ENCODE peak calls at places on chromosome 21, in six cellular contexts. One of them, this sample, is unnamed.

GRCh38 chr21:36916718-36917117 is 49.8 kb downstream of the HLCS start:
- DNase-seq in pancreas: no peak
- DNase-seq in lower lobe of right lung: no peak
- DNase-seq in neural progenitor cell: peak; percentile 21
- DNase-seq in mesendoderm: no peak
- DNase-seq in mammary epithelial cell: no peak
- DNase-seq in this sample: no peak

GRCh38 chr21:23968722-23969647 is 1638.3 kb downstream of the MRPL39 start:
- DNase-seq in pancreas: peak; percentile 46
- DNase-seq in lower lobe of right lung: no peak
- DNase-seq in neural progenitor cell: peak; percentile 35
- DNase-seq in mesendoderm: peak; percentile 89
- DNase-seq in mammary epithelial cell: no peak
- DNase-seq in this sample: peak; percentile 73

GRCh38 chr21:34885636-34886553 is 163.2 kb downstream of the RUNX1 start:
- DNase-seq in pancreas: no peak
- DNase-seq in lower lobe of right lung: no peak
- DNase-seq in neural progenitor cell: peak; percentile 57
- DNase-seq in mesendoderm: peak; percentile 50
- DNase-seq in mammary epithelial cell: no peak
- DNase-seq in this sample: no peak

GRCh38 chr21:17053321-17053720 is 459.5 kb upstream of the CXADR start:
- DNase-seq in pancreas: no peak
- DNase-seq in lower lobe of right lung: no peak
- DNase-seq in neural progenitor cell: no peak
- DNase-seq in mesendoderm: no peak
- DNase-seq in mammary epithelial cell: no peak
- DNase-seq in this sample: no peak

GRCh38 chr21:38223893-38224540 is 32.8 kb upstream of the KCNJ15 start:
- DNase-seq in pancreas: no peak
- DNase-seq in lower lobe of right lung: no peak
- DNase-seq in neural progenitor cell: peak; percentile 42
- DNase-seq in mesendoderm: peak; percentile 72
- DNase-seq in mammary epithelial cell: peak; percentile 37
- DNase-seq in this sample: peak; percentile 29

GRCh38 chr21:26941436-26941835 is 25.5 kb downstream of the ADAMTS5 start:
- DNase-seq in pancreas: no peak
- DNase-seq in lower lobe of right lung: no peak
- DNase-seq in neural progenitor cell: no peak
- DNase-seq in mesendoderm: no peak
- DNase-seq in mammary epithelial cell: no peak
- DNase-seq in this sample: no peak

GRCh38 chr21:35153671-35154070 is 104.6 kb upstream of the RUNX1 start:
- DNase-seq in pancreas: no peak
- DNase-seq in lower lobe of right lung: no peak
- DNase-seq in neural progenitor cell: no peak
- DNase-seq in mesendoderm: no peak
- DNase-seq in mammary epithelial cell: no peak
- DNase-seq in this sample: no peak

GRCh38 chr21:34599534-34600101 is 15.3 kb downstream of the RCAN1 start:
- DNase-seq in pancreas: no peak
- DNase-seq in lower lobe of right lung: no peak
- DNase-seq in neural progenitor cell: no peak
- DNase-seq in mesendoderm: no peak
- DNase-seq in mammary epithelial cell: no peak
- DNase-seq in this sample: no peak

GRCh38 chr21:30340714-30341573 is 3.5 kb upstream of the KRTAP27-1 start:
- DNase-seq in pancreas: peak; percentile 17
- DNase-seq in lower lobe of right lung: peak; percentile 45
- DNase-seq in neural progenitor cell: peak; percentile 52
- DNase-seq in mesendoderm: peak; percentile 59
- DNase-seq in mammary epithelial cell: peak; percentile 45
- DNase-seq in this sample: peak; percentile 53

GRCh38 chr21:16116798-16117197 is 387.0 kb downstream of the USP25 start:
- DNase-seq in pancreas: no peak
- DNase-seq in lower lobe of right lung: no peak
- DNase-seq in neural progenitor cell: no peak
- DNase-seq in mesendoderm: no peak
- DNase-seq in mammary epithelial cell: no peak
- DNase-seq in this sample: no peak

GRCh38 chr21:28734522-28735175 is 258.0 kb downstream of the LTN1 start:
- DNase-seq in pancreas: no peak
- DNase-seq in lower lobe of right lung: no peak
- DNase-seq in neural progenitor cell: no peak
- DNase-seq in mesendoderm: no peak
- DNase-seq in mammary epithelial cell: peak; percentile 54
- DNase-seq in this sample: no peak

GRCh38 chr21:25298512-25299491 is 308.5 kb downstream of the MRPL39 start:
- DNase-seq in pancreas: no peak
- DNase-seq in lower lobe of right lung: no peak
- DNase-seq in neural progenitor cell: no peak
- DNase-seq in mesendoderm: no peak
- DNase-seq in mammary epithelial cell: no peak
- DNase-seq in this sample: no peak

GRCh38 chr21:29265690-29266479 is 32.8 kb upstream of the BACH1 start:
- DNase-seq in pancreas: no peak
- DNase-seq in lower lobe of right lung: no peak
- DNase-seq in neural progenitor cell: no peak
- DNase-seq in mesendoderm: peak; percentile 18
- DNase-seq in mammary epithelial cell: no peak
- DNase-seq in this sample: peak; percentile 62

DNA sequence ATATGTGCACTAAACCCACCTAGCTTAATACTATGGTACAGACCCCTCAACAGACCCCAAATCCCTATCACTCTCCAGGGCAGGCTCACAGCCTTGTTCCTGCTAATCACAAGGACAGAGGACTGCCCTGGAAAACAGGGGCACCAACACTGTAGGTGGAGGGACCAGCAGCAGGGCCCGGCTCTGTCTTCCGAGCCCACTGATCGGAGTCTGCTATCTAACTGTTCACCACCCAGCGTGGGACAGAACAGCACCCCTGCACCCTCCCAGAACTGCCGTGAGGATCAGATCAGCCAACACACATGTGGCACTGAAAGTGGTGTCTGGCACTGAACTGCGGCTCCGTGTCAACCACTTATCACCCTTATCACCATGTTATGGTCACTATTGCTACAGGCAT is 6.2 kb downstream of the WDR4 start:
- DNase-seq in pancreas: peak; percentile 27
- DNase-seq in lower lobe of right lung: peak; percentile 21
- DNase-seq in neural progenitor cell: no peak
- DNase-seq in mesendoderm: no peak
- DNase-seq in mammary epithelial cell: no peak
- DNase-seq in this sample: no peak
- H3K36me3 ChIP-seq in pancreas: peaks cover 8% of the 10 kb centered on the region
- H3K36me3 ChIP-seq in lower lobe of right lung: peaks cover 85% of the 10 kb centered on the region
- H3K36me3 ChIP-seq in neural progenitor cell: no peaks in the 10 kb centered on the region
- H3K36me3 ChIP-seq in mesendoderm: peaks cover 28% of the 10 kb centered on the region
- H3K36me3 ChIP-seq in mammary epithelial cell: peaks cover 28% of the 10 kb centered on the region
- H3K36me3 ChIP-seq in this sample: peaks cover 78% of the 10 kb centered on the region

GRCh38 chr21:33512481-33512880 is 21.0 kb upstream of the DNAJC28 start:
- DNase-seq in pancreas: no peak
- DNase-seq in lower lobe of right lung: no peak
- DNase-seq in neural progenitor cell: no peak
- DNase-seq in mesendoderm: no peak
- DNase-seq in mammary epithelial cell: no peak
- DNase-seq in this sample: no peak
- H3K36me3 ChIP-seq in pancreas: peaks cover 17% of the 10 kb centered on the region
- H3K36me3 ChIP-seq in lower lobe of right lung: peaks cover 77% of the 10 kb centered on the region
- H3K36me3 ChIP-seq in neural progenitor cell: peaks cover 16% of the 10 kb centered on the region
- H3K36me3 ChIP-seq in mesendoderm: peaks cover 25% of the 10 kb centered on the region
- H3K36me3 ChIP-seq in mammary epithelial cell: peaks cover 57% of the 10 kb centered on the region
- H3K36me3 ChIP-seq in this sample: peaks cover 94% of the 10 kb centered on the region

GRCh38 chr21:31667141-31667540 is 7.6 kb downstream of the SOD1 start:
- DNase-seq in pancreas: no peak
- DNase-seq in lower lobe of right lung: no peak
- DNase-seq in neural progenitor cell: no peak
- DNase-seq in mesendoderm: no peak
- DNase-seq in mammary epithelial cell: no peak
- DNase-seq in this sample: no peak

GRCh38 chr21:31668651-31669491 is 9.4 kb downstream of the SOD1 start:
- DNase-seq in pancreas: no peak
- DNase-seq in lower lobe of right lung: no peak
- DNase-seq in neural progenitor cell: no peak
- DNase-seq in mesendoderm: no peak
- DNase-seq in mammary epithelial cell: no peak
- DNase-seq in this sample: no peak

GRCh38 chr21:31665397-31665796 is 5.9 kb downstream of the SOD1 start:
- DNase-seq in pancreas: no peak
- DNase-seq in lower lobe of right lung: no peak
- DNase-seq in neural progenitor cell: no peak
- DNase-seq in mesendoderm: peak; percentile 29
- DNase-seq in mammary epithelial cell: peak; percentile 20
- DNase-seq in this sample: no peak

GRCh38 chr21:31667639-31668038 is 8.1 kb downstream of the SOD1 start:
- DNase-seq in pancreas: no peak
- DNase-seq in lower lobe of right lung: no peak
- DNase-seq in neural progenitor cell: no peak
- DNase-seq in mesendoderm: peak; percentile 29
- DNase-seq in mammary epithelial cell: peak; percentile 60
- DNase-seq in this sample: no peak

DNA sequence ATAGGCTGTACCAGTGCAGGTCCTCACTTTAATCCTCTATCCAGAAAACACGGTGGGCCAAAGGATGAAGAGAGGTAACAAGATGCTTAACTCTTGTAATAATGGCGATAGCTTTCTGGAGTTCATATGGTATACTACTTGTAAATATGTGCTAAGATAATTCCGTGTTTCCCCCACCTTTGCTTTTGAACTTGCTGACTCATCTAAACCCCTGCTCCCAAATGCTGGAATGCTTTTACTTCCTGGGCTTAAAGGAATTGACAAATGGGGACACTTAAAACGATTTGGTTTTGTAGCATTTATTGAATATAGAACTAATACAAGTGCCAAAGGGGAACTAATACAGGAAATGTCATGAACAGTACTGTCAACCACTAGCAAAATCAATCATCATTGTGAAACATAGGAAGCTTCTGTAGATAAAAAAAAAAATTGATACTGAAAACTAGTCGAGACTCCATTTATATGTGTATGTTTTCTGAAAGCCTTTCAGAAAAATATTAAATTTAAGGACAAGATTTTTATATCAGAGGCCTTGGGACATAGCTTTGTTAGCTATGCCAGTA is 7.0 kb downstream of the SOD1 start:
- DNase-seq in pancreas: no peak
- DNase-seq in lower lobe of right lung: no peak
- DNase-seq in neural progenitor cell: no peak
- DNase-seq in mesendoderm: peak; percentile 31
- DNase-seq in mammary epithelial cell: no peak
- DNase-seq in this sample: no peak
- H3K36me3 ChIP-seq in pancreas: peaks cover 10% of the 10 kb centered on the region
- H3K36me3 ChIP-seq in lower lobe of right lung: peaks cover 79% of the 10 kb centered on the region
- H3K36me3 ChIP-seq in neural progenitor cell: peaks cover 15% of the 10 kb centered on the region
- H3K36me3 ChIP-seq in mesendoderm: no peaks in the 10 kb centered on the region
- H3K36me3 ChIP-seq in mammary epithelial cell: peaks cover 19% of the 10 kb centered on the region
- H3K36me3 ChIP-seq in this sample: peaks cover 92% of the 10 kb centered on the region

GRCh38 chr21:43761886-43762285 is 14.2 kb downstream of the CSTB start:
- DNase-seq in pancreas: no peak
- DNase-seq in lower lobe of right lung: no peak
- DNase-seq in neural progenitor cell: no peak
- DNase-seq in mesendoderm: no peak
- DNase-seq in mammary epithelial cell: no peak
- DNase-seq in this sample: no peak
- H3K36me3 ChIP-seq in pancreas: no peaks in the 10 kb centered on the region
- H3K36me3 ChIP-seq in lower lobe of right lung: peaks cover 51% of the 10 kb centered on the region
- H3K36me3 ChIP-seq in neural progenitor cell: no peaks in the 10 kb centered on the region
- H3K36me3 ChIP-seq in mesendoderm: no peaks in the 10 kb centered on the region
- H3K36me3 ChIP-seq in mammary epithelial cell: peaks cover 6% of the 10 kb centered on the region
- H3K36me3 ChIP-seq in this sample: peaks cover 29% of the 10 kb centered on the region

GRCh38 chr21:46122241-46122671 is 24.3 kb downstream of the COL6A2 start:
- DNase-seq in pancreas: peak; percentile 33
- DNase-seq in lower lobe of right lung: peak; percentile 39
- DNase-seq in neural progenitor cell: no peak
- DNase-seq in mesendoderm: no peak
- DNase-seq in mammary epithelial cell: peak; percentile 46
- DNase-seq in this sample: no peak
- H3K36me3 ChIP-seq in pancreas: no peaks in the 10 kb centered on the region
- H3K36me3 ChIP-seq in lower lobe of right lung: peaks cover 54% of the 10 kb centered on the region
- H3K36me3 ChIP-seq in neural progenitor cell: no peaks in the 10 kb centered on the region
- H3K36me3 ChIP-seq in mesendoderm: peaks cover 17% of the 10 kb centered on the region
- H3K36me3 ChIP-seq in mammary epithelial cell: no peaks in the 10 kb centered on the region
- H3K36me3 ChIP-seq in this sample: peaks cover 25% of the 10 kb centered on the region

DNA sequence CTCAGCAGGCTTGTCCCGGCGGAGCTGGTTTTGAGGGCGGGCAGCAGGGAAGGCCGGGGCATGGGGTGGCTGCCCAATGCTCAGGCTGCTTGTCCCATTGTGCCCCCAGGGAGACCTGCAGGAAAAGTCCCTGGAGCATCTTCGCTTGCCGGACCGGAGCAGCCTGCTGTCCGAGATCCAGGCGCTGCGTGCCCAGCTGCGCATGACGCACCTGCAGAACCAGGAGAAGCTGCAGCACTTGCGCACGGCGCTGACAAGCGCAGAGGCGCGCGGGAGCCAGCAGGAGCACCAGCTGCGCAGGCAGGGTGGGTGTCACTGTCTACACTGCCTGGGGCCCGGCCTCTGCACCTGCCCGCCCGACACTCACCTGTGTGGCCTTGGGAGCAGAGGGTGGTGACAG is 30.4 kb upstream of the DIP2A start:
- DNase-seq in pancreas: no peak
- DNase-seq in lower lobe of right lung: peak; percentile 38
- DNase-seq in neural progenitor cell: no peak
- DNase-seq in mesendoderm: no peak
- DNase-seq in mammary epithelial cell: no peak
- DNase-seq in this sample: no peak
- H3K36me3 ChIP-seq in pancreas: peaks cover 11% of the 10 kb centered on the region
- H3K36me3 ChIP-seq in lower lobe of right lung: peaks cover 75% of the 10 kb centered on the region
- H3K36me3 ChIP-seq in neural progenitor cell: no peaks in the 10 kb centered on the region
- H3K36me3 ChIP-seq in mesendoderm: peaks cover 6% of the 10 kb centered on the region
- H3K36me3 ChIP-seq in mammary epithelial cell: peaks cover 6% of the 10 kb centered on the region
- H3K36me3 ChIP-seq in this sample: peaks cover 76% of the 10 kb centered on the region